ENCODE peak calls at places on chromosomes 11 and 22, in five cellular contexts. S, X, N, U and A are unnamed samples.
A peak's percentile ranks its signal among the peaks of the same experiment; 100 is the strongest.

GRCh38 chr11:63670738-63671321 is 346 bp downstream of the ATL3 start:
- DNase-seq in S (peak; percentile 76), X (peak; percentile 58), N (no peak), U (peak; percentile 70), A (peak; percentile 77)

GRCh38 chr11:14454861-14455632 is 44.6 kb downstream of the COPB1 start:
- DNase-seq in U (peak; percentile 47), X (no peak), N (no peak), S (peak; percentile 10), A (no peak)

GRCh38 chr11:64885367-64886286 is 7.2 kb upstream of the EHD1 start:
- DNase-seq in N (no peak), S (no peak), U (no peak), X (no peak), A (no peak)

GRCh38 chr22:21443057-21443734 is 24.0 kb upstream of the TMEM191C start:
- DNase-seq in S (no peak), X (peak; percentile 11), N (no peak), U (no peak), A (peak; percentile 49)

GRCh38 chr11:17607572-17608570 is 60.8 kb downstream of the OTOG start:
- DNase-seq in U (no peak), N (no peak), S (no peak), X (no peak), A (no peak)

GRCh38 chr11:4203603-4204360 is 109.2 kb downstream of the RRM1 start:
- DNase-seq in U (no peak), S (no peak), N (no peak), X (no peak), A (no peak)

GRCh38 chr11:17475666-17476316 is 854 bp downstream of the ABCC8 start:
- DNase-seq in U (no peak), N (no peak), X (no peak), S (peak; percentile 25), A (no peak)

GRCh38 chr11:975824-976223 is 50.2 kb downstream of the AP2A2 start:
- DNase-seq in U (no peak), N (no peak), X (no peak), S (no peak), A (no peak)

GRCh38 chr11:61869636-61870428 is 21.5 kb downstream of the FADS3 start:
- DNase-seq in N (no peak), S (no peak), X (no peak), U (no peak), A (no peak)

GRCh38 chr22:33476716-33477115 is 418.5 kb upstream of the SYN3 start:
- DNase-seq in N (no peak), X (no peak), U (peak; percentile 56), S (no peak), A (no peak)

GRCh38 chr22:27992294-27993165 is 73.5 kb upstream of the PITPNB start:
- DNase-seq in N (no peak), X (no peak), S (no peak), U (no peak), A (peak; percentile 60)

GRCh38 chr11:126443120-126443519 is 87.6 kb downstream of the ST3GAL4 start:
- DNase-seq in X (no peak), U (no peak), S (peak; percentile 77), N (no peak), A (no peak)

GRCh38 chr11:123562166-123562565 is 92.3 kb downstream of the SCN3B start:
- DNase-seq in X (no peak), U (no peak), S (no peak), N (no peak), A (no peak)

GRCh38 chr11:77557553-77557952 is 32.2 kb upstream of the AQP11 start:
- DNase-seq in S (peak; percentile 47), X (no peak), U (peak; percentile 11), N (no peak), A (no peak)

GRCh38 chr11:36377759-36378553 is 81.9 kb downstream of the PRR5L start:
- DNase-seq in X (no peak), U (no peak), S (no peak), N (no peak), A (no peak)

GRCh38 chr22:19814428-19814827 is 40.2 kb downstream of the GNB1L start:
- DNase-seq in S (no peak), X (no peak), U (no peak), N (no peak), A (no peak)

GRCh38 chr11:45252877-45253276 is 33.3 kb downstream of the SYT13 start:
- DNase-seq in N (no peak), U (peak; percentile 19), X (no peak), S (no peak), A (no peak)